ENCODE peak calls at places on chromosomes 1 and 21, in four cellular contexts. K, S, F and J are unnamed samples.

GRCh38 chr1:119964673-119965363 is 68.5 kb upstream of the ADAM30 start:
- DNase-seq in K (peak), S (no peak), F (no peak), J (no peak)

GRCh38 chr1:228510101-228510850 is 23.1 kb downstream of the RNF187 start:
- DNase-seq in K (no peak), S (peak), F (no peak), J (no peak)

GRCh38 chr1:33222381-33222780 is 33.9 kb upstream of the ZNF362 start:
- DNase-seq in K (peak), S (no peak), F (no peak), J (no peak)

GRCh38 chr1:231778009-231778719 is 151.6 kb downstream of the DISC1 start:
- DNase-seq in K (peak), S (no peak), F (no peak), J (no peak)

GRCh38 chr1:115204529-115204928 is 115.2 kb upstream of the TSPAN2 start:
- DNase-seq in K (no peak), S (no peak), F (no peak), J (no peak)

GRCh38 chr1:228106800-228107054 is 2.4 kb downstream of the MRPL55 start:
- DNase-seq in K (no peak), S (no peak), F (no peak), J (no peak)

GRCh38 chr1:40665335-40666171 is at the start of gene RIMS3:
- DNase-seq in K (peak), S (peak), F (peak), J (peak)

GRCh38 chr1:75133754-75134655 is at the start of gene LHX8:
- DNase-seq in K (peak), S (no peak), F (no peak), J (no peak)

GRCh38 chr1:18768086-18768485 is 91.4 kb downstream of the TAS1R2 start:
- DNase-seq in K (no peak), S (peak), F (no peak), J (no peak)

GRCh38 chr1:18765725-18766124 is 93.7 kb downstream of the TAS1R2 start:
- DNase-seq in K (no peak), S (peak), F (no peak), J (no peak)

GRCh38 chr1:18766328-18766727 is 93.1 kb downstream of the TAS1R2 start:
- DNase-seq in K (no peak), S (no peak), F (no peak), J (no peak)

GRCh38 chr1:18761948-18762905 is 97.2 kb downstream of the TAS1R2 start:
- DNase-seq in K (no peak), S (peak), F (no peak), J (no peak)

GRCh38 chr1:18764362-18764761 is 95.1 kb downstream of the TAS1R2 start:
- DNase-seq in K (no peak), S (peak), F (no peak), J (no peak)
- H3K27ac ChIP-seq in K (no peak), S (no peak), F (no peak), J (no peak)

GRCh38 chr1:92310185-92310597 is 11.3 kb downstream of the RPAP2 start:
- DNase-seq in K (no peak), S (no peak), F (no peak), J (peak)
- TF ChIP-seq CTCF in K (peak), S (peak), F (peak), J (peak)

GRCh38 chr1:48207131-48207530 is 15.4 kb upstream of the SLC5A9 start:
- DNase-seq in K (no peak), S (no peak), F (no peak), J (no peak)
- H3K4me3 ChIP-seq in K (no peak), S (no peak), F (no peak), J (no peak)

GRCh38 chr21:42880352-42880751 is 1.0 kb upstream of the WDR4 start:
- DNase-seq in K (no peak), S (no peak), F (no peak), J (no peak)
- H3K27ac ChIP-seq in K (no peak), S (no peak), F (no peak), J (no peak)

GRCh38 chr1:12739613-12740012 is 6.4 kb upstream of the CFAP107 start:
- DNase-seq in K (no peak), S (no peak), F (no peak), J (no peak)

GRCh38 chr1:12748778-12749355 is 2.9 kb downstream of the CFAP107 start:
- DNase-seq in K (no peak), S (no peak), F (no peak), J (no peak)

GRCh38 chr1:12741946-12742345 is 4.1 kb upstream of the CFAP107 start:
- DNase-seq in K (no peak), S (no peak), F (no peak), J (no peak)

GRCh38 chr1:12745992-12746323 is at the start of gene CFAP107:
- DNase-seq in K (no peak), S (no peak), F (no peak), J (no peak)

DNA sequence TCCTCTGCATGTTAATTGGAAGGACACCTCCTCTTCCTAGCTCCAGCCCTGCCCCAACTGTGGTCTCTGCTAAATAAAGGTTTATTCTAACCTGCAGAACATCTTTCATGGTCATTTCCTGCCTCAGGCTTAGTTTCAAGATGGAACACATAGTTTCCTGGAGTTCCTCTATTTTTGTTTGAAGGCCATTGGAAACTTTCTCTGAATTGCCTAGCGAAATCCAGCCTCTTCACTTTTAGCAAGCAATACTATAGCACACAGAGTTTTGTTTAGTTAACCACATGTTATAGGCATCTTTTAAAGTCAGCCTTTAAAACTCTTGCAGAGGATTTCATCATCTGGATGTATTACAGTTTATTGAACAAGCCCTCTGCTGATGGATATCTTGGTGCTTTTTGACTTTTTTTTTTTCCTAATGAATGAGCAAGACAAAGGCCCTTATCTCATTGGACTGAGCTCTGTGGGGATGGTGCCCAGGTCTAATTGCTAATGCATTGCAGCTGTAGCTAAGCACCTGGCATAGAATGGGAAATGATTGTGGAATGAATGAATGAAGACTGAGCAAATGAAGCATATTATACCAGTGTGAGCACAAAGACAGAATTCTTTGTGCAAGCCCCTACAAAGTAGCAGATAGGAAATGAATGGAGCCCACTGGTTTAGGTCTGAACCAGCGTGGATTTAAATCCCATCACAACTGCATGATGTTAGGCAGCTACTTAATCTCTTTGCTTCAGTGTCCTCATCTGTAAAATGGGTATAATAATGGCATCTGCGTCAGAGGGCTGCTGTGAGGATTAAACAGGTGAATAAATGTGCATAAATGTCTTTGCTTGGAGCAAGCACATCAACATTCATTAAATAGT is 641 bp upstream of the CFAP107 start:
- DNase-seq in K (no peak), S (no peak), F (no peak), J (no peak)
- TF ChIP-seq CTCF in K (no peak), S (no peak), F (no peak), J (no peak)